ENCODE peak calls at places on chromosomes 4 and X, in four cellular contexts. S is naive thymus-derived CD4-positive, alpha-beta T cell; O is astrocyte; Z is breast epithelium. U is an unnamed sample. For H3K9me3, the result is how much of the 10 kb centered on the place peaks cover.

GRCh38 chr4:67134616-67135015 is 410.7 kb downstream of the CENPC start:
- DNase-seq in S (no peak), O (no peak), Z (no peak), U (no peak)

GRCh38 chr4:70945046-70945445 is 42.9 kb downstream of the MOB1B start:
- DNase-seq in S (no peak), O (no peak), Z (no peak), U (no peak)

GRCh38 chr4:104093247-104093646 is 373.5 kb upstream of the TACR3 start:
- DNase-seq in S (no peak), O (no peak), Z (no peak), U (no peak)

GRCh38 chr4:18105023-18106011 is 83.8 kb upstream of the LCORL start:
- DNase-seq in S (no peak), O (no peak), Z (no peak), U (no peak)

GRCh38 chr4:125650557-125650956 is 335.8 kb downstream of the FAT4 start:
- DNase-seq in S (no peak), O (no peak), Z (no peak), U (no peak)

GRCh38 chr4:95216636-95217035 is 332.1 kb downstream of the UNC5C start:
- DNase-seq in S (no peak), O (no peak), Z (no peak), U (no peak)

GRCh38 chr4:7192252-7193039 is at the start of gene SORCS2:
- DNase-seq in S (peak), O (no peak), Z (no peak), U (peak)

GRCh38 chr4:119139316-119139715 is 3.7 kb downstream of the MYOZ2 start:
- DNase-seq in S (no peak), O (peak), Z (no peak), U (no peak)

GRCh38 chr4:55634417-55635128 is 1.5 kb downstream of the NMU start:
- DNase-seq in S (no peak), O (no peak), Z (no peak), U (no peak)

GRCh38 chr4:84545093-84545492 is 37.8 kb upstream of the CDS1 start:
- DNase-seq in S (no peak), O (no peak), Z (no peak), U (no peak)

GRCh38 chrX:115560211-115560977 is 580 bp upstream of the PLS3 start:
- DNase-seq in S (no peak), O (peak), Z (peak), U (no peak)

GRCh38 chrX:119236599-119237525 is 777 bp downstream of the PGRMC1 start:
- DNase-seq in S (no peak), O (peak), Z (no peak), U (no peak)

GRCh38 chr4:92299152-92299551 is 4.6 kb upstream of the GRID2 start:
- DNase-seq in S (no peak), O (no peak), Z (no peak), U (no peak)

GRCh38 chr4:179867300-179867878 is 2375.8 kb upstream of the TENM3 start:
- DNase-seq in S (no peak), O (peak), Z (no peak), U (no peak)

GRCh38 chrX:41333994-41334865 is at the start of gene DDX3X:
- DNase-seq in S (peak), O (peak), Z (peak), U (peak)

GRCh38 chr4:119661231-119661630 is 32.6 kb upstream of the PDE5A start:
- DNase-seq in S (no peak), O (no peak), Z (no peak), U (no peak)

GRCh38 chr4:184853385-184853784 is 27.6 kb upstream of the ACSL1 start:
- DNase-seq in S (no peak), O (no peak), Z (no peak), U (no peak)

GRCh38 chrX:88883205-88883604 is 136.2 kb downstream of the CPXCR1 start:
- DNase-seq in S (no peak), O (no peak), Z (no peak), U (no peak)

GRCh38 chrX:119427024-119427794 is 28.1 kb downstream of the SLC25A43 start:
- DNase-seq in S (peak), O (peak), Z (peak), U (no peak)

GRCh38 chr4:45795165-45795564 is 328.7 kb downstream of the GABRG1 start:
- DNase-seq in S (no peak), O (no peak), Z (no peak), U (no peak)

GRCh38 chr4:39472396-39472795 is 13.5 kb downstream of the LIAS start:
- DNase-seq in S (no peak), O (no peak), Z (no peak), U (no peak)

GRCh38 chr4:153115322-153116100 is 88.7 kb upstream of the TRIM2 start:
- DNase-seq in S (peak), O (peak), Z (no peak), U (peak)

GRCh38 chr4:122508083-122508482 is 51.6 kb upstream of the IL2 start:
- DNase-seq in S (no peak), O (no peak), Z (no peak), U (no peak)

GRCh38 chr4:82219346-82219745 is 154.4 kb downstream of the HNRNPD start:
- DNase-seq in S (no peak), O (no peak), Z (no peak), U (no peak)

GRCh38 chrX:25275159-25275558 is 259.4 kb upstream of the ARX start:
- DNase-seq in S (no peak), O (no peak), Z (no peak), U (no peak)

GRCh38 chrX:122622800-122623199 is 561.3 kb upstream of the GRIA3 start:
- DNase-seq in S (no peak), O (peak), Z (no peak), U (no peak)

GRCh38 chrX:113260474-113260873 is 419.8 kb upstream of the AMOT start:
- DNase-seq in S (no peak), O (no peak), Z (no peak), U (no peak)

GRCh38 chr4:138225477-138225876 is 16.7 kb downstream of the SLC7A11 start:
- DNase-seq in S (no peak), O (peak), Z (no peak), U (no peak)

GRCh38 chr4:15007201-15007600 is 4.9 kb downstream of the CPEB2 start:
- DNase-seq in S (no peak), O (no peak), Z (no peak), U (no peak)

GRCh38 chrX:49230500-49231232 is 2.5 kb downstream of the CACNA1F start:
- DNase-seq in S (peak), O (no peak), Z (peak), U (peak)

GRCh38 chrX:147183161-147183560 is 368.6 kb upstream of the CXorf51A start:
- DNase-seq in S (no peak), O (no peak), Z (no peak), U (no peak)

GRCh38 chrX:275967-276587 is 5.1 kb upstream of the PLCXD1 start:
- DNase-seq in S (peak), O (peak), Z (peak), U (peak)

GRCh38 chrX:129979207-129979920 is 3.1 kb upstream of the BCORL1 start:
- DNase-seq in S (no peak), O (no peak), Z (no peak), U (no peak)

GRCh38 chr4:10320130-10320529 is 137.1 kb downstream of the ZNF518B start:
- DNase-seq in S (no peak), O (no peak), Z (no peak), U (no peak)

GRCh38 chr4:106715825-106716224 is 320.3 kb downstream of the DKK2 start:
- DNase-seq in S (no peak), O (no peak), Z (no peak), U (no peak)

DNA sequence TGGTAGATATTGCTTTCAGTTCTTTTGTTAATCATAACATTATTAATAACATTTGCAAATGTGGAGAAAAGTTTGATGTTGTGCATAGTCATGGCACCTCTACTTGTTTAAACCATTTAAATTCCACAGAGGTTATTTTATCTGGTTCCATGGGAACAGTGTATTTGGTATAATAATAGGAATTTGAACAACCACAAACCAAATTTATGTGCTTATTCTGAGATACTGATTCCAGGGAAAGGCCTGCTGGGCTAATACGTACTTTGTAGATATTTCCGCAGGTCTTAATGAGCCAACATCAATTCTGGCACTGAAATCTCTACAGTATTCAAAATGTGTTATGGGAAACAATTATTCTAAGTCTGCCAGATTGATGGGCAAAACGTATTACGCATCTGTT is 319.0 kb downstream of the DKK2 start:
- DNase-seq in S (no peak), O (peak), Z (no peak), U (no peak)
- H3K9me3 ChIP-seq in S (under half), O (under half), Z (under half), U (under half)

DNA sequence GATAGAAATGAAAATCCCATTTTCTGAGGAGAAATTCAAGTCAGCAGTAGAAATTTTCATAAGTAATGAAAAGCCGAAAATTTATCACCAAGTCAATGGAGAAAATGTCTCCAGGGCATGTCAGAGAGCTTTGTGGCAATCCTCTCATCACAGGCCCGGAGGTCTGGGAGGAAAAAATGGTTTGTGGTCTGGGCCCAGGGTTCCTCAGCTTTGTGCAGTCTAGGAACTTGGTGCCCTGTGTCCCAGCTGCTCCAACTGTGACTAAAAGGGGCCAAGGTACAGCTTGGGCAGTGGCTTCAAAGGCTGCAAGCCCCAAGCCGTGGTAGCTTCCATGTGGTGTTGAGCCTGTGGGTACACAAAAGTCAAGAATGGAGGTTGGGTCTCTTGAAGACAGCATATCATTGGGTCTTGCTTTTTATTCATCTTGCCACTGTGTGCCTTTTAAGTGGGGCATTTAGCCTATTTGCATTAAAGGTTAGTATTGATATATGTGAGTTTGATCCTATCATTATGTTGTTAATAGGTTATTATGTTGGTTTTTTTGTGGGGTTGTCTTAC is 608.5 kb downstream of the PDHA2 start:
- DNase-seq in S (no peak), O (no peak), Z (no peak), U (no peak)
- H3K9me3 ChIP-seq in S (under half), O (under half), Z (under half), U (under half)

DNA sequence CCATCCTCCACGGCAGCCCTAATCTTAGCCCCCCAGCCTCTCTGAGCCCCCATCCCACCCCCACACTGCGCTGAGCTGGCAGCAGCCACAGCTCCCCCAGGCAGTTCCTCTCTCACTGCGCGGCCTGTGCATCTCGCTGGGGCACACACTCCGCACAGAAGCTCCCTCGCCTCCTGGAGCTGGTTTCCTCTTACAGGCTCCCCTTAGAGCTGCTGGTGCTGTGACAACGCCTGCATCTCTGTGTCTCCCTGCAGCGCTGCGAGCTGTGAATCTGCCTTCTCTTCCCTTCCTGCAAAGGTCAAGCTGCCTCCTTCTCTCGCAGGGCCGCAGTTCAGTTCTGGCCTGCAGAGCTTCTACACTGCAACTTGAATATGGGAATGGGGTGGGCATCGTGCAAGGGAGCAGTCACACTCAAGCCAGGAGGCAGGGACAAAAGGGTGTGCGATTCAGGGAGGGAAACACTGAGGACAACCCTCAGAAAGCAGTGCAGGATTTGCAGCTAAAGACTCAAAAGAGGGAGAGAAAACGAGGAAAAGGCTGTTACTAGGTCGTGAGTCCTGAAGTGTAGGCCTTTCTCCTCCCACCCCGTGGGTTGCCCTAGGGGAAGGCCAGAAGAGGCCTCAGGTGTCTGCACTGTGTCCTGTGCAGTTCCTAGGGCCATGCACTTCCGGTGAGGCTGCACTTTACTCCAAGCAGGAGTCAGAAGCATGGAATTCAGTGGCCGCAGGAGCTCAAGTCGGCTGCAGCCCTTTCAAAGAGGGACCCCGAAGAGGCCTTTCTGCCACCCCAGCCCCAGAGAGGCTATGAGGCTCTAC is 87.0 kb downstream of the BCOR start:
- DNase-seq in S (peak), O (no peak), Z (no peak), U (no peak)
- H3K9me3 ChIP-seq in S (under half), O (under half), Z (under half), U (under half)

GRCh38 chr4:243407-243806 is 61.9 kb downstream of the ZNF732 start:
- DNase-seq in S (no peak), O (no peak), Z (no peak), U (no peak)
- H3K9me3 ChIP-seq in S (under half), O (under half), Z (under half), U (under half)

GRCh38 chrX:153387345-153387744 is 13.8 kb downstream of the PNMA6E start:
- DNase-seq in S (no peak), O (no peak), Z (no peak), U (no peak)

GRCh38 chrX:153386097-153386496 is 15.1 kb downstream of the PNMA6E start:
- DNase-seq in S (no peak), O (no peak), Z (no peak), U (no peak)

GRCh38 chrX:153387987-153388721 is 13.0 kb downstream of the PNMA6E start:
- DNase-seq in S (no peak), O (no peak), Z (no peak), U (no peak)

GRCh38 chrX:153392642-153393321 is 8.4 kb downstream of the PNMA6E start:
- DNase-seq in S (no peak), O (no peak), Z (no peak), U (no peak)

GRCh38 chrX:153388722-153389459 is 12.3 kb downstream of the PNMA6E start:
- DNase-seq in S (no peak), O (no peak), Z (no peak), U (no peak)
- H3K9me3 ChIP-seq in S (under half), O (under half), Z (under half), U (under half)

GRCh38 chrX:56499372-56499771 is 64.1 kb upstream of the UBQLN2 start:
- DNase-seq in S (no peak), O (no peak), Z (no peak), U (no peak)

GRCh38 chrX:56503941-56504673 is 59.3 kb upstream of the UBQLN2 start:
- DNase-seq in S (no peak), O (no peak), Z (no peak), U (no peak)

GRCh38 chrX:56498756-56499155 is 64.7 kb upstream of the UBQLN2 start:
- DNase-seq in S (no peak), O (no peak), Z (no peak), U (no peak)
- H3K9me3 ChIP-seq in S (under half), O (under half), Z (under half), U (under half)

GRCh38 chrX:103756736-103757135 is 19.9 kb upstream of the PLP1 start:
- DNase-seq in S (no peak), O (no peak), Z (no peak), U (no peak)
- H3K9me3 ChIP-seq in S (under half), O (under half), Z (under half), U (under half)

GRCh38 chrX:72477787-72478186 is 94.9 kb downstream of the HDAC8 start:
- DNase-seq in S (no peak), O (no peak), Z (no peak), U (no peak)
- H3K9me3 ChIP-seq in S (under half), O (under half), Z (under half), U (under half)

GRCh38 chrX:22527302-22527701 is 254.6 kb downstream of the CBLL2 start:
- DNase-seq in S (no peak), O (no peak), Z (no peak), U (no peak)
- H3K9me3 ChIP-seq in S (under half), O (under half), Z (under half), U (under half)

DNA sequence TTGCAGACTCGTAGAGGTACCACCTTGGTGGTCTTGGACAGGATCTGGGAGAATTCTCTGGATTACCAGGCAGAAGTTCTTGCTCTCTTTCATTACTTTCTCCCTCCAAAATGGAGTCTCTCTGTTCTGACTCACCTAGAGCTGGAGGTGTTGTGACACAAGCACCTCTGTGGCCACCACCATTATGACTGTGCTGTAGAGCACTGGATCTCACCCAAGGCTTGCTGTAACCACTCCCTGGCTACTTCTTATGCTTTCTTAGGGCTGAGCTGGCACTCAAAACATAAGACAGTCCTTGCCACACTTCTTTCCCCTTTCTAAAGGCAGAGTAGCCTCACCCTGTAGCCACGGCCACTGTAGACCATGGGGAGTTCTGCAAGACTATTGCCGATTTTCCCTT is 296.6 kb upstream of the DIPK2B start:
- DNase-seq in S (no peak), O (no peak), Z (no peak), U (no peak)
- H3K9me3 ChIP-seq in S (under half), O (under half), Z (under half), U (under half)

U was measured in T-helper 17 cell.